ENCODE peak calls at places on chromosomes 11 and 22, in seven cellular contexts. E, H, I, D, S, B and T are unnamed samples.

GRCh38 chr11:119374632-119375394 is 6.7 kb downstream of the USP2 start:
- DNase-seq in D (no peak), E (no peak), I (no peak), B (no peak), S (no peak), H (no peak), T (no peak)

GRCh38 chr11:26704249-26704648 is 17.6 kb downstream of the SLC5A12 start:
- DNase-seq in E (no peak), I (no peak), D (no peak), H (no peak), B (no peak), S (no peak), T (no peak)

GRCh38 chr22:50695421-50696250 is 23.0 kb downstream of the SHANK3 start:
- DNase-seq in E (no peak), D (no peak), B (peak), I (peak), S (no peak), H (peak), T (peak)

GRCh38 chr22:30861688-30862552 is 106.7 kb downstream of the MORC2 start:
- DNase-seq in H (no peak), D (no peak), B (no peak), S (no peak), E (no peak), I (peak), T (no peak)

GRCh38 chr11:78946945-78947914 is 372.6 kb upstream of the NARS2 start:
- DNase-seq in S (peak), E (no peak), H (no peak), D (no peak), B (no peak), I (no peak), T (no peak)

GRCh38 chr11:92627615-92628201 is 341.7 kb upstream of the MTNR1B start:
- DNase-seq in H (no peak), B (no peak), I (no peak), D (no peak), S (no peak), E (no peak), T (no peak)

GRCh38 chr11:114822038-114822437 is 143.7 kb downstream of the NXPE2 start:
- DNase-seq in H (no peak), S (no peak), E (no peak), I (no peak), B (no peak), D (no peak), T (no peak)

GRCh38 chr11:17277024-17277584 is 565 bp downstream of the NUCB2 start:
- DNase-seq in H (peak), D (no peak), E (peak), S (no peak), B (no peak), I (no peak), T (no peak)

GRCh38 chr22:37416806-37417205 is 10.5 kb downstream of the ELFN2 start:
- DNase-seq in D (no peak), E (no peak), B (no peak), S (no peak), H (no peak), I (no peak), T (peak)

GRCh38 chr22:40620464-40621046 is 16.0 kb downstream of the MRTFA start:
- DNase-seq in S (no peak), E (no peak), D (no peak), I (no peak), B (no peak), H (peak), T (no peak)

GRCh38 chr22:43859621-43860020 is 2.7 kb downstream of the SULT4A1 start:
- DNase-seq in S (no peak), I (no peak), B (no peak), D (no peak), E (no peak), H (no peak), T (peak)

GRCh38 chr11:96234866-96235441 is 108.0 kb downstream of the MAML2 start:
- DNase-seq in H (no peak), E (no peak), I (no peak), B (no peak), S (no peak), D (no peak), T (no peak)

GRCh38 chr11:17579451-17579850 is 32.4 kb downstream of the OTOG start:
- DNase-seq in H (no peak), I (peak), D (no peak), B (no peak), E (no peak), S (no peak), T (no peak)

GRCh38 chr11:93485983-93486382 is 57.2 kb downstream of the SMCO4 start:
- DNase-seq in H (no peak), I (no peak), S (no peak), B (no peak), D (no peak), E (no peak), T (no peak)

GRCh38 chr11:87866951-87867350 is 308.3 kb downstream of the RAB38 start:
- DNase-seq in B (no peak), D (no peak), E (no peak), H (no peak), I (no peak), S (no peak), T (no peak)

GRCh38 chr11:31045335-31045734 is 324.2 kb downstream of the DCDC1 start:
- DNase-seq in I (no peak), S (no peak), D (no peak), H (peak), B (no peak), E (peak), T (no peak)

GRCh38 chr11:75768909-75769771 is 562 bp downstream of the DGAT2 start:
- DNase-seq in H (no peak), S (no peak), B (peak), I (no peak), D (no peak), E (no peak), T (no peak)

GRCh38 chr11:69065136-69065710 is 16.5 kb downstream of the TPCN2 start:
- DNase-seq in H (no peak), I (no peak), S (no peak), B (no peak), E (no peak), D (no peak), T (no peak)

GRCh38 chr11:59263225-59263894 is 50.6 kb upstream of the MPEG1 start:
- DNase-seq in S (no peak), H (peak), E (no peak), D (no peak), B (peak), I (no peak), T (no peak)

GRCh38 chr22:41966607-41967240 is 2.5 kb upstream of the SEPTIN3 start:
- DNase-seq in I (no peak), D (no peak), E (peak), H (peak), S (peak), B (no peak), T (no peak)

GRCh38 chr22:39727541-39727940 is 157.0 kb downstream of the CACNA1I start:
- DNase-seq in E (no peak), S (no peak), D (no peak), H (no peak), B (no peak), I (peak), T (peak)

GRCh38 chr11:86519064-86519911 is 144.6 kb downstream of the CCDC81 start:
- DNase-seq in E (peak), S (no peak), I (no peak), B (no peak), D (no peak), H (no peak), T (no peak)

GRCh38 chr11:92311616-92312449 is 87.2 kb downstream of the FAT3 start:
- DNase-seq in E (peak), D (no peak), I (no peak), S (no peak), H (peak), B (no peak), T (no peak)

GRCh38 chr22:40258463-40259046 is 80.8 kb downstream of the TNRC6B start:
- DNase-seq in I (no peak), S (no peak), B (no peak), E (no peak), H (peak), D (no peak), T (no peak)

GRCh38 chr22:45518580-45518991 is 15.9 kb downstream of the FBLN1 start:
- DNase-seq in S (no peak), D (no peak), I (no peak), H (peak), E (no peak), B (no peak), T (no peak)

GRCh38 chr11:120801801-120802689 is 221.9 kb upstream of the TBCEL start:
- DNase-seq in D (peak), E (peak), S (peak), I (no peak), B (peak), H (peak), T (peak)

GRCh38 chr11:126061707-126062678 is 673 bp downstream of the CDON start:
- DNase-seq in B (peak), E (peak), D (peak), H (peak), S (no peak), I (no peak), T (no peak)

GRCh38 chr22:37018815-37019308 is 385 bp downstream of the TST start:
- DNase-seq in H (peak), I (no peak), B (peak), S (no peak), D (peak), E (peak), T (no peak)

GRCh38 chr11:78868563-78868962 is 293.9 kb upstream of the NARS2 start:
- DNase-seq in S (no peak), H (no peak), I (no peak), D (no peak), E (no peak), B (no peak), T (no peak)

GRCh38 chr11:11407065-11407737 is 54.2 kb upstream of the CSNK2A3 start:
- DNase-seq in H (no peak), S (no peak), E (no peak), B (no peak), I (no peak), D (peak), T (no peak)
- TF ChIP-seq CTCF in H (no peak), S (no peak), E (no peak), B (no peak), I (no peak), D (peak), T (peak)

GRCh38 chr11:32154275-32154674 is 63.4 kb downstream of the RCN1 start:
- DNase-seq in H (peak), D (no peak), S (no peak), I (no peak), B (no peak), E (peak), T (no peak)
- TF ChIP-seq CTCF in H (peak), D (no peak), S (peak), I (no peak), B (no peak), E (no peak), T (peak)

GRCh38 chr22:26547426-26547825 is 35.2 kb upstream of the TFIP11 start:
- DNase-seq in B (no peak), S (no peak), E (no peak), D (no peak), I (no peak), H (no peak), T (no peak)

GRCh38 chr22:26549902-26550497 is 37.7 kb upstream of the TFIP11 start:
- DNase-seq in S (no peak), E (no peak), I (no peak), B (no peak), H (no peak), D (no peak), T (no peak)

GRCh38 chr22:26547837-26548236 is 35.6 kb upstream of the TFIP11 start:
- DNase-seq in H (no peak), I (no peak), E (no peak), D (no peak), S (no peak), B (no peak), T (no peak)

GRCh38 chr22:26548984-26549383 is 36.7 kb upstream of the TFIP11 start:
- DNase-seq in D (no peak), H (no peak), B (no peak), E (no peak), S (no peak), I (no peak), T (no peak)

DNA sequence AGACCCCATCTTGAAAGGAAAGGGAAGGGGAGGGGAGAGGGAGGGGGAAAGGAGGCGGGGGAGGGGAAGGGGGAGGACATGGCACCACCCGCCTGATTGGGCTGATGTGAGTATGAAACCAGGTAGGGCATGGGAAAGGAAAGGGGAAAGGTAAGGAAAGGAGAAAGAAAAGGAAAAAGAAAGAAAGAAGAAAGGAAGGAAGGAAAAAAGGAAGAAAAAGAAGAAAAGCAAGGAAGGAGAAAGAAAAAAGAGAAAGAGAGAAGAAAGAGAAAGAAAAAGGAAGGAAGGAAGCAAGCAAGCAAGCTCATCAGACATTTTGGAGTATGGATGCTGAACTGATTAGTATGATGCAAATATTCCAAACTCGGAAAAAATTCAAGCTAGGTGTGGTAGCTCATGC is 36.0 kb upstream of the TFIP11 start:
- DNase-seq in I (no peak), H (no peak), E (no peak), S (no peak), D (no peak), B (no peak), T (no peak)
- TF ChIP-seq CTCF in I (no peak), H (no peak), E (no peak), S (no peak), D (no peak), B (no peak), T (no peak)

GRCh38 chr11:64444838-64445441 is 86.0 kb downstream of the RPS6KA4 start:
- DNase-seq in E (peak), H (peak), B (no peak), D (no peak), I (no peak), S (peak), T (no peak)

GRCh38 chr11:64441127-64441526 is 82.2 kb downstream of the RPS6KA4 start:
- DNase-seq in D (no peak), H (no peak), B (no peak), E (no peak), I (no peak), S (no peak), T (peak)

GRCh38 chr11:64436025-64436424 is 77.1 kb downstream of the RPS6KA4 start:
- DNase-seq in I (no peak), E (no peak), B (no peak), D (no peak), H (peak), S (no peak), T (peak)

GRCh38 chr11:64437426-64437825 is 78.5 kb downstream of the RPS6KA4 start:
- DNase-seq in E (no peak), S (no peak), I (no peak), B (no peak), D (no peak), H (no peak), T (peak)

GRCh38 chr11:64438986-64439771 is 80.2 kb downstream of the RPS6KA4 start:
- DNase-seq in E (no peak), S (no peak), D (no peak), H (no peak), B (no peak), I (no peak), T (peak)
- TF ChIP-seq CTCF in E (no peak), S (no peak), D (no peak), H (no peak), B (no peak), I (no peak), T (no peak)

GRCh38 chr11:14232652-14233051 is 126.3 kb downstream of the RRAS2 start:
- DNase-seq in D (no peak), I (no peak), E (no peak), H (no peak), B (no peak), S (no peak), T (no peak)
- TF ChIP-seq CTCF in D (peak), I (no peak), E (peak), H (no peak), B (no peak), S (peak), T (peak)